ENCODE peak calls at places on chromosomes 4 and X, in six cellular contexts. One of them, this sample, is unnamed.

GRCh38 chrX:72238721-72239475 is at the start of gene ERCC6L:
- DNase-seq in endothelial cell of umbilical vein: peak
- DNase-seq in Peyer's patch: peak
- DNase-seq in suprapubic skin: peak
- DNase-seq in spleen: peak
- DNase-seq in tibial nerve: peak
- DNase-seq in this sample: peak

GRCh38 chr4:101864660-101865059 is 74.1 kb downstream of the BANK1 start:
- DNase-seq in endothelial cell of umbilical vein: no peak
- DNase-seq in Peyer's patch: no peak
- DNase-seq in suprapubic skin: no peak
- DNase-seq in spleen: no peak
- DNase-seq in tibial nerve: no peak
- DNase-seq in this sample: no peak

GRCh38 chr4:3729188-3729884 is 36.8 kb upstream of the ADRA2C start:
- DNase-seq in endothelial cell of umbilical vein: no peak
- DNase-seq in Peyer's patch: no peak
- DNase-seq in suprapubic skin: no peak
- DNase-seq in spleen: no peak
- DNase-seq in tibial nerve: no peak
- DNase-seq in this sample: no peak

GRCh38 chrX:65601126-65601525 is 66.3 kb upstream of the MSN start:
- DNase-seq in endothelial cell of umbilical vein: no peak
- DNase-seq in Peyer's patch: no peak
- DNase-seq in suprapubic skin: no peak
- DNase-seq in spleen: no peak
- DNase-seq in tibial nerve: no peak
- DNase-seq in this sample: no peak

GRCh38 chr4:14892563-14892962 is 109.7 kb upstream of the CPEB2 start:
- DNase-seq in endothelial cell of umbilical vein: no peak
- DNase-seq in Peyer's patch: no peak
- DNase-seq in suprapubic skin: no peak
- DNase-seq in spleen: no peak
- DNase-seq in tibial nerve: no peak
- DNase-seq in this sample: no peak

GRCh38 chr4:164383187-164384181 is 370.4 kb upstream of the SMIM31 start:
- DNase-seq in endothelial cell of umbilical vein: no peak
- DNase-seq in Peyer's patch: no peak
- DNase-seq in suprapubic skin: no peak
- DNase-seq in spleen: peak
- DNase-seq in tibial nerve: peak
- DNase-seq in this sample: peak

GRCh38 chrX:104310084-104310483 is 55.4 kb upstream of the ESX1 start:
- DNase-seq in endothelial cell of umbilical vein: peak
- DNase-seq in Peyer's patch: no peak
- DNase-seq in suprapubic skin: no peak
- DNase-seq in spleen: no peak
- DNase-seq in tibial nerve: no peak
- DNase-seq in this sample: no peak

GRCh38 chrX:153684447-153685178 is 3.1 kb upstream of the SLC6A8 start:
- DNase-seq in endothelial cell of umbilical vein: no peak
- DNase-seq in Peyer's patch: no peak
- DNase-seq in suprapubic skin: peak
- DNase-seq in spleen: peak
- DNase-seq in tibial nerve: no peak
- DNase-seq in this sample: no peak

GRCh38 chr4:111854494-111855087 is 290.7 kb upstream of the FAM241A start:
- DNase-seq in endothelial cell of umbilical vein: peak
- DNase-seq in Peyer's patch: no peak
- DNase-seq in suprapubic skin: no peak
- DNase-seq in spleen: no peak
- DNase-seq in tibial nerve: no peak
- DNase-seq in this sample: peak

GRCh38 chr4:111537861-111538260 is 607.4 kb upstream of the FAM241A start:
- DNase-seq in endothelial cell of umbilical vein: no peak
- DNase-seq in Peyer's patch: no peak
- DNase-seq in suprapubic skin: no peak
- DNase-seq in spleen: no peak
- DNase-seq in tibial nerve: no peak
- DNase-seq in this sample: no peak

GRCh38 chrX:131057706-131058105 is 440 bp upstream of the ARHGAP36 start:
- DNase-seq in endothelial cell of umbilical vein: no peak
- DNase-seq in Peyer's patch: no peak
- DNase-seq in suprapubic skin: no peak
- DNase-seq in spleen: no peak
- DNase-seq in tibial nerve: no peak
- DNase-seq in this sample: no peak

GRCh38 chr4:140884431-140885058 is 128.4 kb upstream of the TBC1D9 start:
- DNase-seq in endothelial cell of umbilical vein: peak
- DNase-seq in Peyer's patch: no peak
- DNase-seq in suprapubic skin: no peak
- DNase-seq in spleen: no peak
- DNase-seq in tibial nerve: peak
- DNase-seq in this sample: peak

GRCh38 chr4:125016892-125017299 is 297.9 kb upstream of the FAT4 start:
- DNase-seq in endothelial cell of umbilical vein: no peak
- DNase-seq in Peyer's patch: no peak
- DNase-seq in suprapubic skin: no peak
- DNase-seq in spleen: no peak
- DNase-seq in tibial nerve: no peak
- DNase-seq in this sample: no peak

GRCh38 chr4:188596027-188596426 is 456.8 kb downstream of the TRIML1 start:
- DNase-seq in endothelial cell of umbilical vein: no peak
- DNase-seq in Peyer's patch: no peak
- DNase-seq in suprapubic skin: no peak
- DNase-seq in spleen: no peak
- DNase-seq in tibial nerve: no peak
- DNase-seq in this sample: no peak

GRCh38 chr4:54924891-54925290 is 200.5 kb downstream of the KDR start:
- DNase-seq in endothelial cell of umbilical vein: no peak
- DNase-seq in Peyer's patch: no peak
- DNase-seq in suprapubic skin: no peak
- DNase-seq in spleen: no peak
- DNase-seq in tibial nerve: no peak
- DNase-seq in this sample: no peak

GRCh38 chr4:166091914-166092510 is 219.0 kb downstream of the TLL1 start:
- DNase-seq in endothelial cell of umbilical vein: peak
- DNase-seq in Peyer's patch: no peak
- DNase-seq in suprapubic skin: no peak
- DNase-seq in spleen: no peak
- DNase-seq in tibial nerve: peak
- DNase-seq in this sample: peak

GRCh38 chr4:8286719-8287355 is 17.3 kb downstream of the HTRA3 start:
- DNase-seq in endothelial cell of umbilical vein: no peak
- DNase-seq in Peyer's patch: no peak
- DNase-seq in suprapubic skin: no peak
- DNase-seq in spleen: peak
- DNase-seq in tibial nerve: no peak
- DNase-seq in this sample: no peak

GRCh38 chr4:26069218-26069617 is 155.2 kb downstream of the SMIM20 start:
- DNase-seq in endothelial cell of umbilical vein: no peak
- DNase-seq in Peyer's patch: no peak
- DNase-seq in suprapubic skin: no peak
- DNase-seq in spleen: no peak
- DNase-seq in tibial nerve: no peak
- DNase-seq in this sample: peak

GRCh38 chr4:150224896-150225591 is 146.8 kb downstream of the DCLK2 start:
- DNase-seq in endothelial cell of umbilical vein: no peak
- DNase-seq in Peyer's patch: no peak
- DNase-seq in suprapubic skin: no peak
- DNase-seq in spleen: no peak
- DNase-seq in tibial nerve: no peak
- DNase-seq in this sample: no peak

GRCh38 chrX:41338422-41338821 is 4.5 kb downstream of the DDX3X start:
- DNase-seq in endothelial cell of umbilical vein: no peak
- DNase-seq in Peyer's patch: no peak
- DNase-seq in suprapubic skin: no peak
- DNase-seq in spleen: no peak
- DNase-seq in tibial nerve: no peak
- DNase-seq in this sample: no peak

GRCh38 chr4:39937683-39938268 is 39.9 kb downstream of the PDS5A start:
- DNase-seq in endothelial cell of umbilical vein: no peak
- DNase-seq in Peyer's patch: no peak
- DNase-seq in suprapubic skin: no peak
- DNase-seq in spleen: no peak
- DNase-seq in tibial nerve: no peak
- DNase-seq in this sample: no peak

GRCh38 chrX:56232221-56233082 is at the start of gene KLF8:
- DNase-seq in endothelial cell of umbilical vein: no peak
- DNase-seq in Peyer's patch: peak
- DNase-seq in suprapubic skin: peak
- DNase-seq in spleen: no peak
- DNase-seq in tibial nerve: peak
- DNase-seq in this sample: peak

GRCh38 chr4:65599335-65599734 is 71.0 kb downstream of the EPHA5 start:
- DNase-seq in endothelial cell of umbilical vein: no peak
- DNase-seq in Peyer's patch: no peak
- DNase-seq in suprapubic skin: no peak
- DNase-seq in spleen: no peak
- DNase-seq in tibial nerve: no peak
- DNase-seq in this sample: no peak

GRCh38 chr4:2406406-2406805 is 12.0 kb downstream of the ZFYVE28 start:
- DNase-seq in endothelial cell of umbilical vein: no peak
- DNase-seq in Peyer's patch: no peak
- DNase-seq in suprapubic skin: no peak
- DNase-seq in spleen: peak
- DNase-seq in tibial nerve: no peak
- DNase-seq in this sample: no peak

GRCh38 chr4:123390846-123391456 is 5.6 kb upstream of the SPRY1 start:
- DNase-seq in endothelial cell of umbilical vein: peak
- DNase-seq in Peyer's patch: no peak
- DNase-seq in suprapubic skin: no peak
- DNase-seq in spleen: no peak
- DNase-seq in tibial nerve: no peak
- DNase-seq in this sample: peak

GRCh38 chrX:103254171-103254824 is 657 bp downstream of the TCEAL8 start:
- DNase-seq in endothelial cell of umbilical vein: peak
- DNase-seq in Peyer's patch: peak
- DNase-seq in suprapubic skin: no peak
- DNase-seq in spleen: peak
- DNase-seq in tibial nerve: peak
- DNase-seq in this sample: peak

GRCh38 chr4:40325406-40326019 is 9.6 kb upstream of the CHRNA9 start:
- DNase-seq in endothelial cell of umbilical vein: peak
- DNase-seq in Peyer's patch: no peak
- DNase-seq in suprapubic skin: no peak
- DNase-seq in spleen: no peak
- DNase-seq in tibial nerve: no peak
- DNase-seq in this sample: peak

GRCh38 chrX:1657367-1658082 is 42.7 kb downstream of the ASMT start:
- DNase-seq in endothelial cell of umbilical vein: peak
- DNase-seq in Peyer's patch: no peak
- DNase-seq in suprapubic skin: no peak
- DNase-seq in spleen: peak
- DNase-seq in tibial nerve: no peak
- DNase-seq in this sample: no peak

GRCh38 chr4:88017516-88018302 is 10.3 kb downstream of the PKD2 start:
- DNase-seq in endothelial cell of umbilical vein: peak
- DNase-seq in Peyer's patch: no peak
- DNase-seq in suprapubic skin: no peak
- DNase-seq in spleen: no peak
- DNase-seq in tibial nerve: peak
- DNase-seq in this sample: no peak
- TF ChIP-seq POLR2A in endothelial cell of umbilical vein: no peak
- TF ChIP-seq POLR2A in Peyer's patch: no peak
- TF ChIP-seq POLR2A in suprapubic skin: no peak
- TF ChIP-seq POLR2A in spleen: no peak
- TF ChIP-seq POLR2A in tibial nerve: no peak
- TF ChIP-seq POLR2A in this sample: no peak

GRCh38 chrX:48681539-48682183 is 1.9 kb upstream of the WAS start:
- DNase-seq in endothelial cell of umbilical vein: no peak
- DNase-seq in Peyer's patch: no peak
- DNase-seq in suprapubic skin: no peak
- DNase-seq in spleen: peak
- DNase-seq in tibial nerve: no peak
- DNase-seq in this sample: no peak

GRCh38 chrX:48684134-48684533 is 535 bp downstream of the WAS start:
- DNase-seq in endothelial cell of umbilical vein: no peak
- DNase-seq in Peyer's patch: no peak
- DNase-seq in suprapubic skin: no peak
- DNase-seq in spleen: peak
- DNase-seq in tibial nerve: no peak
- DNase-seq in this sample: no peak

GRCh38 chrX:48688531-48689142 is 5.0 kb downstream of the WAS start:
- DNase-seq in endothelial cell of umbilical vein: no peak
- DNase-seq in Peyer's patch: no peak
- DNase-seq in suprapubic skin: no peak
- DNase-seq in spleen: peak
- DNase-seq in tibial nerve: no peak
- DNase-seq in this sample: no peak

GRCh38 chrX:48685416-48685815 is 1.8 kb downstream of the WAS start:
- DNase-seq in endothelial cell of umbilical vein: no peak
- DNase-seq in Peyer's patch: no peak
- DNase-seq in suprapubic skin: no peak
- DNase-seq in spleen: peak
- DNase-seq in tibial nerve: no peak
- DNase-seq in this sample: no peak

DNA sequence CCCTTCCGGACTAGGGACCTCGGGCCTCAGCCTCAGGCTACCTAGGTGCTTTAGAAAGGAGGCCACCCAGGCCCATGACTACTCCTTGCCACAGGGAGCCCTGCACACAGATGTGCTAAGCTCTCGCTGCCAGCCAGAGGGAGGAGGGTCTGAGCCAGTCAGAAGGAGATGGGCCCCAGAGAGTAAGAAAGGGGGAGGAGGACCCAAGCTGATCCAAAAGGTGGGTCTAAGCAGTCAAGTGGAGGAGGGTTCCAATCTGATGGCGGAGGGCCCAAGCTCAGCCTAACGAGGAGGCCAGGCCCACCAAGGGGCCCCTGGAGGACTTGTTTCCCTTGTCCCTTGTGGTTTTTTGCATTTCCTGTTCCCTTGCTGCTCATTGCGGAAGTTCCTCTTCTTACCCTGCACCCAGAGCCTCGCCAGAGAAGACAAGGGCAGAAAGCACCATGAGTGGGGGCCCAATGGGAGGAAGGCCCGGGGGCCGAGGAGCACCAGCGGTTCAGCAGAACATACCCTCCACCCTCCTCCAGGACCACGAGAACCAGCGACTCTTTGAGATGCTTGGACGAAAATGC is at the start of gene WAS:
- DNase-seq in endothelial cell of umbilical vein: no peak
- DNase-seq in Peyer's patch: no peak
- DNase-seq in suprapubic skin: no peak
- DNase-seq in spleen: peak
- DNase-seq in tibial nerve: no peak
- DNase-seq in this sample: no peak
- TF ChIP-seq POLR2A in endothelial cell of umbilical vein: no peak
- TF ChIP-seq POLR2A in Peyer's patch: no peak
- TF ChIP-seq POLR2A in suprapubic skin: no peak
- TF ChIP-seq POLR2A in spleen: no peak
- TF ChIP-seq POLR2A in tibial nerve: no peak
- TF ChIP-seq POLR2A in this sample: no peak

GRCh38 chr4:6199344-6199921 is 916 bp downstream of the JAKMIP1 start:
- DNase-seq in endothelial cell of umbilical vein: no peak
- DNase-seq in Peyer's patch: no peak
- DNase-seq in suprapubic skin: peak
- DNase-seq in spleen: no peak
- DNase-seq in tibial nerve: no peak
- DNase-seq in this sample: no peak
- TF ChIP-seq POLR2A in endothelial cell of umbilical vein: no peak
- TF ChIP-seq POLR2A in Peyer's patch: no peak
- TF ChIP-seq POLR2A in suprapubic skin: no peak
- TF ChIP-seq POLR2A in spleen: no peak
- TF ChIP-seq POLR2A in tibial nerve: no peak
- TF ChIP-seq POLR2A in this sample: no peak

GRCh38 chrX:136251042-136251991 is at the start of gene MAP7D3:
- DNase-seq in endothelial cell of umbilical vein: peak
- DNase-seq in Peyer's patch: peak
- DNase-seq in suprapubic skin: no peak
- DNase-seq in spleen: peak
- DNase-seq in tibial nerve: peak
- DNase-seq in this sample: peak
- TF ChIP-seq POLR2A in endothelial cell of umbilical vein: peak
- TF ChIP-seq POLR2A in Peyer's patch: no peak
- TF ChIP-seq POLR2A in suprapubic skin: no peak
- TF ChIP-seq POLR2A in spleen: no peak
- TF ChIP-seq POLR2A in tibial nerve: no peak
- TF ChIP-seq POLR2A in this sample: no peak